ENCODE peak calls at places on chromosome 1, in four cellular contexts. R, V, X and B are unnamed samples. For H3K27me3 and H3K36me3, the result is how much of the 10 kb centered on the place peaks cover.

GRCh38 chr1:227950735-227951224 is 3.0 kb upstream of the WNT9A start:
- DNase-seq in V (no peak), X (no peak), R (no peak), B (no peak)

GRCh38 chr1:77834771-77835334 is 53.6 kb upstream of the NEXN start:
- DNase-seq in R (no peak), V (no peak), X (no peak), B (no peak)

GRCh38 chr1:29237906-29238600 is 1.7 kb downstream of the PTPRU start:
- DNase-seq in V (peak), R (peak), X (peak), B (no peak)

GRCh38 chr1:187721216-187721615 is 892.5 kb downstream of the PLA2G4A start:
- DNase-seq in R (no peak), X (no peak), V (no peak), B (no peak)

GRCh38 chr1:202310071-202310725 is 31.5 kb downstream of the UBE2T start:
- DNase-seq in R (no peak), V (no peak), X (no peak), B (no peak)

GRCh38 chr1:66266350-66266749 is 267.6 kb upstream of the SGIP1 start:
- DNase-seq in X (no peak), R (no peak), V (no peak), B (no peak)

GRCh38 chr1:113963281-113963906 is 15.9 kb upstream of the OLFML3 start:
- DNase-seq in R (no peak), V (no peak), X (no peak), B (no peak)

GRCh38 chr1:5992034-5992813 is at the start of gene NPHP4:
- DNase-seq in X (peak), V (peak), R (peak), B (peak)

GRCh38 chr1:207918016-207918415 is 7.1 kb upstream of the CD34 start:
- DNase-seq in V (peak), R (no peak), X (no peak), B (no peak)

GRCh38 chr1:177301425-177302124 is 130.8 kb downstream of the BRINP2 start:
- DNase-seq in V (no peak), X (no peak), R (no peak), B (no peak)

GRCh38 chr1:184143449-184143848 is 91.9 kb downstream of the TSEN15 start:
- DNase-seq in V (no peak), R (no peak), X (no peak), B (no peak)

GRCh38 chr1:32063261-32063681 is 9.5 kb upstream of the TMEM39B start:
- DNase-seq in V (no peak), X (no peak), R (peak), B (peak)

GRCh38 chr1:184757891-184758290 is 3.2 kb upstream of the EDEM3 start:
- DNase-seq in R (no peak), V (no peak), X (no peak), B (no peak)

GRCh38 chr1:26999440-26999987 is 6.0 kb downstream of the TRNP1 start:
- DNase-seq in R (peak), V (peak), X (peak), B (no peak)

GRCh38 chr1:158126425-158126824 is 54.3 kb upstream of the CD1D start:
- DNase-seq in X (no peak), V (no peak), R (no peak), B (no peak)

GRCh38 chr1:78441921-78442320 is 48.9 kb upstream of the PTGFR start:
- DNase-seq in R (peak), V (no peak), X (no peak), B (no peak)

GRCh38 chr1:18542351-18542750 is 61.6 kb downstream of the KLHDC7A start:
- DNase-seq in R (no peak), X (no peak), V (peak), B (no peak)

GRCh38 chr1:18549131-18549530 is 68.4 kb downstream of the KLHDC7A start:
- DNase-seq in X (no peak), V (no peak), R (no peak), B (no peak)

GRCh38 chr1:18549896-18550295 is 69.2 kb downstream of the KLHDC7A start:
- DNase-seq in V (no peak), X (no peak), R (no peak), B (no peak)

GRCh38 chr1:18547460-18547859 is 66.7 kb downstream of the KLHDC7A start:
- DNase-seq in V (peak), X (no peak), R (no peak), B (no peak)

GRCh38 chr1:18546026-18546425 is 65.3 kb downstream of the KLHDC7A start:
- DNase-seq in R (no peak), V (no peak), X (no peak), B (no peak)
- H3K27me3 ChIP-seq in R (under half), V (under half), X (under half), B (under half)

GRCh38 chr1:89260575-89261275 is 11.9 kb downstream of the GBP5 start:
- DNase-seq in V (no peak), R (no peak), X (no peak), B (no peak)
- H3K27ac ChIP-seq in V (no peak), R (no peak), X (no peak), B (no peak)

DNA sequence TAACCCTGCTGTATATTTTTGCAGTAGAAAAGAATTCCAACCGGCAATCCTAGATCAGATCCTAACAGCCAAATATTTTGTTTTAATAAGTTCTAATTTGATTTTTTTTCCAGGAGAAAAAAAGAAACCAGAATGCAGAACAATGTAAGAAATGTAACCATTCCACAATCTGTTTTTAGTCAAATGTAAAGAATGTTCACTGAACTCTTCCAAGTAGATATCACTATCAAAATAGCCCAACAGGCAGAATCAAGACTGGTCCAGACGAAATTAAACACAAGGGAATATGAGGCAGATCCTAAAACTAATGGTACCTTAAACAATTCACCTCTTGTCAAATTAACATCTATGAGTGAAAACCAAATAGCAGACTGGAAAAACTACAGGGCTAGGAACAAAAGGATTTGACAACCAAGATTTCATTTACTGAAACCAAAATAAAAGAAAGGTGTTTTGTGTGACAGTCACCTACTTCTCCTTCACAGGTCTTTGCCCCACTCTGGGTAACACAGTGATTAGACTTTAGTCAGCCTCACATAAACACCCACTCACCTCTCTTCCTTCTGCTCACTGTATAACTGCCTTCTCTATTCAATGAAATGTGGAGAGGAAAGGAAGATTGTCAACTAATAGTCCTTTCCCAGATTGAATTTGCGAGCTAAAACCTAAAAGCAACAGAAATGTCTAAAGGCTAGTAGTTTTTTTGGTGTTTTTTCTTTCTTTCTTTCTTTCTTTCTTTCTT is 137.9 kb downstream of the FAF1 start:
- DNase-seq in R (peak), X (no peak), V (no peak), B (no peak)
- H3K36me3 ChIP-seq in R (under half), X (under half), V (under half), B (under half)

DNA sequence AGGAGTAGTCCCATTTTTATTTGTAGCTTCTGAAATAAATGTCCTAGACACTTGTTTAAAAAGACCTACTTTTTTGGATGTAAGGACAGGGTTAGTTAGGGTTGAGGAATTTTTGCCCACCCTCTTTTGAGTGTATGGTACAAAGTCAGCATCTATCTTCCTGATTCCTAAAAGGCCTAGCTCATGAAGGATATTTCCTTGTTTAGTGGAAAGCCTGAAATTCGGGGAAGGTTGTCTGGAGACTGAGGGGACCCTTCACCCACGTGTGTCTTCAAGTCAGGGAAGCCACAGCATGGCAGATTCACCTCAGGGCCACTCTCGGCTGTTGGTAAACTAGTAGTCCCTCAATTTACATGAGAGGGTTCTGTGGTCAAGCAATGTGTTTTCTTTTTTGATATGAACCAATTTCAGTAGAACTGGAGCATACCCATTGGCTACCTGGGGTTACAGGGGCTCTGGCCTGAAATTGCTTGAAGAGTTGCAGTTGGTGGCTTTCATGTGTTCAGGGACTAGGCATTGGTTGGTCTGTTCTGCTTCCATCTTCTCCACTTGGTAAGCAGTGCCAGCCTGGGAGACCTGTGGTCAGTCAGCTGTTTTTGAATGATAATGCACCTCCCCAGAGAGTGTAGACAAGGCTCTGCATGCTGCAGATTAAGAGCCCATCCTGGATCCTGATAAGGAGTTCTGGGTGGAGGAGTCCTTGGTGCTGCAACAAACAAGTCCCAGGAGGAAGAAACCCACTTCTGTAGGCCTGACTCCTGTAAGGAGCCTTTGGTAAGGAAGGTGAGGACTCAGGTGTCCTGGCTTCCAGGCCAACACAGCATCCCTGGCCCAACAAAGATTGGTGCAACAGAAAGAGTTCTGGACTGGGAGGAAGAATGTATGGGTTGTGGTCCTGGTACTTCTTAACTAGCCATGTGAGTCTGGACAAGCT is 6.3 kb downstream of the BTG2 start:
- DNase-seq in R (no peak), V (no peak), X (no peak), B (no peak)
- H3K27me3 ChIP-seq in R (under half), V (half or more), X (under half), B (under half)

DNA sequence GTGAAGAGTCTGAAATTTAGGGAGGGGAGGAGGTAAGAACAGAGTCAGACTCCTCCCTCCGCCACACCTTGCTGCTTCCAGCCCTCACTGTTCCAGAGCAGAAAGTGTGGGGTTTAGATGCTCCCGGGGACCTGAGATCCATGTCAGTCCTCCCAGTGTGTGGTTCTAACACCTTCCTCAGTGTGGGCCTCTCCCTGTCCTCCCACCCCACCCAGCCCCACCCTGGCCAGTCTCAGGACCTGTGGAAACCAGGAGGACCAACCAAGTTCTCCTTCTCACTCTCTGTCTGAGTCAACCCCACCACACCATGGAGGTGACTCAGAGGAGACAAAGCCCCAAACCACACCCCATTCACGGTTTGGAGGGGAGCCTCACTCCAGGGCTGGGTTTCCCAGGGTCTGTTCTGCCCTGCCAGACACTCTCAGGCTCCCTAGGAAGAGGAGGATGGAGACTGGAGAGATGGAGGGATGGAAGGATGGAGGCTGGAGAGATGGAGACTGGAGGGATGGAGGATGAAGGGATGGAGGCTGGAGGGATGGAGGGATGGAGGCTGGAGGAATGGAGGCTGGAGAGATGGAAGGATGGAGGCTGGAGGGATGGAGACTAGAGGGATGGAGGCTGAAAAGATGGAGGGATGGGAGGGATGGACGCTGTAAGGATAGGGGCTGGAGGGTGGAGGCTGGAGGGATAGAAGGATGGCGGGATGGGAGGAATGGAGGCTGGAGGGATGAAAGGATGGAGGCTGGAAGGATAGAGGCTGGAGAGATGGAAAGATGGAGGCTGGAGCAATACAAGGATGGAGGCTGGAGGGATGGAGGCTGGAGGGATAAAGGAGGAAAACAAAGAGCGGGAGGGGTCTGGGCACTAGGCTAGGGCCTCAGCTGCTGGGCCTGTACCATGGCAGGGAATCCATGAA is 100.9 kb upstream of the RUNX3 start:
- DNase-seq in R (peak), X (no peak), V (no peak), B (no peak)
- H3K27ac ChIP-seq in R (no peak), X (no peak), V (no peak), B (peak)

DNA sequence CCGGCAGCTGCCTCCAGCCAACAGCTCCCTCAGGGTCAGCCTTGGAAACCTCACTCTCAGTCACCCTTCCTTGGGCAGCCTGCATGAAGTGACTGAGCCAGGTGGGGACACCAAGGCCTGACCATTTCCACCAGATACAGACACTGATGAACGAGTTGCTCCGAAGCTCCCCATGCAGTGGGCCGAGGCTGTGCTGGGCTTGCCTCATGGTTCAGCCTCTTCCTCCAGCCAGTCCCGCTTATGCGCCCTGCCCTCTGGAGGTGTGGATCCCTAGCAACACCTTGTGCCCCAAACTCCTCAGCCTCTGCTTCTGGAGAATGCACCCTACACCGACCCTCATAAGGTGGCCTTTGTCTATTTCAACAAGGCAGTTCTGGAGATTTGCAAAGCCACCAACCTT is 236.0 kb downstream of the RRAGC start:
- DNase-seq in X (no peak), R (no peak), V (no peak), B (no peak)
- H3K36me3 ChIP-seq in X (under half), R (under half), V (under half), B (under half)

GRCh38 chr1:200733907-200734306 is 4.8 kb upstream of the CAMSAP2 start:
- DNase-seq in X (no peak), V (no peak), R (peak), B (no peak)
- H3K27me3 ChIP-seq in X (under half), V (under half), R (under half), B (under half)

DNA sequence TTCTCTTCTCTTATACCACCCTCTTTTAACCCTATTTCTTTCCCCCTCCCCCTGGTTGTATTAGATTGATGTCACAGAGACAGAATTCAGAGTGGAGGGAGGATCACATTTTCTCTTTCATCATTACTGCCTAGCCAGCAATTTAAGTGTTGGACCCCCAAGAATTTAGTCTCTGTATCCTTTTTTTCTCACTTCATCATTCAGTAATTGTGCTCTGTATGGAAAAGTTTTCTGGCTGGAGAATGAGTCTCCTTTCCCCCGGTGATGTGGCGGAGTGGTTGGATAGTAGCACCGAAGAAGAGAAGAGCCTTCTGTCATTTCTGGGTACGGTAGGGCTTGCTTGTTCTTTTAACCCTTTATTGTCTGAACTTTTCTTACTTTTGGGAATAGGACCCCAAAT is 124.8 kb downstream of the CLEC20A start:
- DNase-seq in V (no peak), R (no peak), X (no peak), B (no peak)
- H3K27ac ChIP-seq in V (peak), R (no peak), X (no peak), B (no peak)

DNA sequence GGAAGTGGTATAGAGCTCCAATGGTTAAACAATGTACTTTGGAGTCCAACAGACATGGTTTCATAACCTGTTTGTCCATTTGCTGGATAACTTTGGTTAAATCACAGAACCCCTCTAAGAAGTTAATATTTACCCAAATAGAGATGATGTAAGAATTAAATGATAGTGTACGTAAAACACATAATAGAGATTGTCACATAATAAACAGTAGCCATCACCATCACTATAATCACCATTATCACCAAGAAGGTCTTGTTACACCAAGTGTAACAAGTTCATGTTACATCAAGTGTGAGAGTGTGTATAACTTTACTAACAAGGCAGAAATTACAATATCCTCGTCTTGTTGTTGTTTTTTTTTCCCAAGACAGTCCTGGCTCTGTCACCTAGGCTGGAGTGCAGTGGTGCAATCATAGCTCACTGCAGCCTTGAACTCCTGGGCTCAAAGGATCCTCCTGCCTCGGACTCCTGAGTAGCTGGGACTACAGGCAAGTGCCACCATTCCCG is 23.3 kb downstream of the NUCKS1 start:
- DNase-seq in V (no peak), R (no peak), X (no peak), B (no peak)
- H3K36me3 ChIP-seq in V (under half), R (under half), X (under half), B (under half)

DNA sequence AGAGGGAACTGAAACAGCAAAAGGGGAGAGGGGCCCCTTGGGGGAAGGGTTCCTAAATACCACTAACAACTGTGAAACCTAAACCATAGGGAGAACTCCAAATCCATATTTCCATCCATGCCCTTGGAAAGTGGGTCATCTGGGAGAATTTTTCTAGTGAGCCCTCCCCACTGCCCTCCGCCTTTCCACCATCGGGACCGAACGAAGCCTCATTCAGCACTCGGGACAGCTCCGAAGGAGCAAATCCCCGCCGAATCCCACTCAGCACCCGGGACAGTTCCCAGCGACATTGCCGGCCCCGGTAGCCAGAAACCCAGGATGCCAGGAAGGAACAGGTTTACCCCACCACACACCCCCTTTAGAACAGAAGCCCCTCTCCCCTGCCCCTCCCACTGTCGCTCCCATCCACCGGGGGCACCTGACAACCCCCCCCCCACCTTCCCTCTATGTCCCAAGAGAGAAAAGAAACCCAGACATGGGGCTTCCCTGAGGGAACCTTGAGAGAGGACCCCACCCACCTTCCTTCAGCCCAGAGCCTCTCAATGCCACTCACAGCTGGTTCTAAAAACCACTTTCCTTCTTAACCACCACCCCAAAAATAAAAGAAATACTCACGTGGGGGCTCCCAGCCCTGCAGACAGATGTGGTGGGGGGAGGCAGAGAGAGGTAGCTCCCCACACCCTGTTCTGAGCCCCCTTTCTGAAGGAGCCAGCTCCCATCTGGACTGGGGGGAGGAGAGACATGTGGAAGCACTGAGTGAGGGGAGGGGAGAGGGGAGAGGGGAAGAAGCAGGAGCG is 4.5 kb downstream of the DLGAP3 start:
- DNase-seq in R (peak), V (peak), X (peak), B (no peak)
- H3K27me3 ChIP-seq in R (under half), V (half or more), X (under half), B (under half)